ENCODE peak calls at places on chromosomes 16 and 17, in six cellular contexts. L, J, Y, V, H and S are unnamed samples.

GRCh38 chr16:68362952-68363846 is 52.4 kb downstream of the PRMT7 start:
- DNase-seq in L (no peak), J (no peak), Y (no peak), V (no peak), H (no peak), S (no peak)

GRCh38 chr17:82299452-82299851 is 18.0 kb downstream of the CD7 start:
- DNase-seq in L (no peak), J (no peak), Y (no peak), V (no peak), H (no peak), S (no peak)

GRCh38 chr17:77963441-77963840 is 4.9 kb downstream of the TNRC6C start:
- DNase-seq in L (peak; percentile 63), J (no peak), Y (peak; percentile 34), V (no peak), H (peak; percentile 50), S (no peak)

GRCh38 chr17:65261682-65262636 is 124.8 kb downstream of the RGS9 start:
- DNase-seq in L (no peak), J (no peak), Y (no peak), V (no peak), H (no peak), S (no peak)

GRCh38 chr17:58918072-58918471 is 162.4 kb downstream of the PPM1E start:
- DNase-seq in L (no peak), J (no peak), Y (no peak), V (no peak), H (no peak), S (no peak)

GRCh38 chr17:78966123-78966813 is 13.5 kb downstream of the LGALS3BP start:
- DNase-seq in L (no peak), J (no peak), Y (no peak), V (no peak), H (no peak), S (no peak)

GRCh38 chr16:81623365-81624102 is 155.6 kb upstream of the PLCG2 start:
- DNase-seq in L (peak; percentile 81), J (peak; percentile 73), Y (no peak), V (peak; percentile 57), H (no peak), S (no peak)

GRCh38 chr16:88705076-88705684 is 1.0 kb downstream of the RNF166 start:
- DNase-seq in L (no peak), J (no peak), Y (no peak), V (no peak), H (no peak), S (no peak)

GRCh38 chr17:5832886-5833285 is 237.3 kb upstream of the WSCD1 start:
- DNase-seq in L (no peak), J (peak; percentile 66), Y (no peak), V (no peak), H (no peak), S (no peak)

GRCh38 chr17:57342141-57342540 is 85.8 kb downstream of the MSI2 start:
- DNase-seq in L (no peak), J (no peak), Y (no peak), V (no peak), H (no peak), S (no peak)

GRCh38 chr17:28545787-28546415 is 6.5 kb downstream of the UNC119 start:
- DNase-seq in L (no peak), J (no peak), Y (no peak), V (no peak), H (no peak), S (no peak)

GRCh38 chr16:75860654-75861053 is 134.4 kb upstream of the CPHXL start:
- DNase-seq in L (no peak), J (no peak), Y (no peak), V (no peak), H (no peak), S (no peak)

GRCh38 chr17:39791296-39791992 is 53.7 kb downstream of the GRB7 start:
- DNase-seq in L (no peak), J (no peak), Y (no peak), V (no peak), H (no peak), S (no peak)

GRCh38 chr16:2483160-2483559 is 8.2 kb downstream of the TBC1D24 start:
- DNase-seq in L (no peak), J (no peak), Y (no peak), V (no peak), H (no peak), S (no peak)

DNA sequence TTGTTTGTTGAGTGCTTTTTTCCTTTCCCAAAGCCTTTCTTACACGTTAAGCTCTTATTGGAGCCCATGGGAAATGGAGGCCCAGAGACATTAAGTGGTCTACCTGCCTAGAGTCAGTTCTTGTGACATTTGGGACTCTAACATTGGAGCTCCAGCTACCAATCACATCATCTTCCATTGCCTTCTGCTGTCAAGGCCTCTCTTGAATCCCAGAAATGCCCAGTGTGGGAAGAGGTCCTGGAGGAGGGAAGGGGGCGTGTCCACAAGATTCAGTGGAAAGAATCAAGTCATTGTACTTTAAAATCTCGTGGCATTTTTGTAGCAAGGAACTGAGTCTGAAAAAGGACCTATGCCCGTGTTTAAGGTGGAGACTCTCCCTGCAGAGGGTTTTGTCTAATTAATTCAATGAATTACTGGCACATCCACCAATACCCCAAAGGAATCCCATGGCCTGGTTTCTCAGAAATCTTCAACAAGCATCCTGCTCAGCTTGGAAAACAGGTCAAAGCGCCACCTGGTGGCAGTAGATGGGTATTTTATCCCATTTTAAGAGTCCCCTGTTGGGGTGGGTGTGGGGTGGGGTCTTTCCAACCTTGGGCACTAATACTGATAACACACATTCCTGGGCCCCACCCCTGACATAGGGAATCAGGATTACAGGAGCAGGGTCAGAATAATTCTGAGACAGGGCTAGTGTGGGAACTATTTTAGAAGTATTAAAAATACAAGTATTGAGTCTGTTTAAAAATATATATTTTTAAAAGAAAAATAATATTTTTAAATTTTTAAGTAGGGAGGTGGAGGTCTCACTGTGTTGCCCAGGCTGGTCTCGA is 24.6 kb downstream of the GPT2 start:
- DNase-seq in L (peak; percentile 74), J (peak; percentile 60), Y (no peak), V (peak; percentile 47), H (peak; percentile 49), S (peak; percentile 43)
- TF ChIP-seq CTCF in L (peak; percentile 58), J (peak; percentile 90), Y (peak; percentile 60), V (peak; percentile 90), H (peak; percentile 51), S (peak; percentile 79)

DNA sequence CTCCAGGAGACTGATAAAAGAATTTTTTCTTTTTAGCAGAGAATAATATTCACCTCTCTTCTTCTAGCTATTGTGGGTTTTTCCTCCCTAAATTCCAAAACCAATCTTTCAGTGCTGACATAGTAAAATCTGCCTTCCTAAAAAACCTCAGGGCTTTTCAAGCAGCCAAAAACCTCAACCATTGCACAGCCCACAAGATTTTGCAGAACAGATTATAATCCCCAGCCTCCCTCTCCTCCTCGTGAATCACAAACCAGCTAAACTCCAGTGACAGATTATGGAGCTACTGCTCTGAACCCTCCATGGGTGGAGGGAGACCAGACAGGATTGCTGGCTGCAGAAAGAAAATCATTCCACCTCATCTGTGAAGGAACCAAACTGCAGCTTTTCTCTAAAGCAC is 341.6 kb downstream of the SOX9 start:
- DNase-seq in L (no peak), J (no peak), Y (no peak), V (no peak), H (no peak), S (no peak)
- H3K4me1 ChIP-seq in L (no peaks in the 10 kb centered on the region), J (peaks cover 97% of the 10 kb centered on the region), Y (peaks cover 13% of the 10 kb centered on the region), V (peaks cover 36% of the 10 kb centered on the region), H (no peaks in the 10 kb centered on the region), S (no peaks in the 10 kb centered on the region)

GRCh38 chr17:45111838-45112237 is 20.5 kb downstream of the PLCD3 start:
- DNase-seq in L (no peak), J (no peak), Y (no peak), V (no peak), H (no peak), S (no peak)
- H3K4me3 ChIP-seq in L (no peak overlapping the region), J (no peak overlapping the region), Y (no peak overlapping the region), V (no peak overlapping the region), H (no peak overlapping the region), S (no peak overlapping the region)

GRCh38 chr17:2003525-2003924 is 21.6 kb downstream of the RTN4RL1 start:
- DNase-seq in L (no peak), J (no peak), Y (no peak), V (no peak), H (no peak), S (no peak)
- TF ChIP-seq CTCF in L (no peak), J (no peak), Y (no peak), V (no peak), H (no peak), S (no peak)

GRCh38 chr16:27199747-27200146 is 3.6 kb upstream of the KDM8 start:
- DNase-seq in L (no peak), J (no peak), Y (no peak), V (no peak), H (no peak), S (no peak)

GRCh38 chr16:27204232-27204915 is 1.0 kb downstream of the KDM8 start:
- DNase-seq in L (no peak), J (no peak), Y (peak; percentile 46), V (no peak), H (no peak), S (no peak)

GRCh38 chr16:27202923-27203428 is 350 bp upstream of the KDM8 start:
- DNase-seq in L (no peak), J (no peak), Y (no peak), V (no peak), H (no peak), S (no peak)

GRCh38 chr16:27205436-27206065 is 2.2 kb downstream of the KDM8 start:
- DNase-seq in L (no peak), J (no peak), Y (no peak), V (no peak), H (no peak), S (no peak)

GRCh38 chr16:27203429-27204231 is at the start of gene KDM8:
- DNase-seq in L (peak; percentile 100), J (peak; percentile 98), Y (peak; percentile 99), V (peak; percentile 100), H (peak; percentile 100), S (peak; percentile 100)
- H3K4me1 ChIP-seq in L (peaks cover 8% of the 10 kb centered on the region), J (peaks cover 10% of the 10 kb centered on the region), Y (peaks cover 14% of the 10 kb centered on the region), V (peaks cover 33% of the 10 kb centered on the region), H (no peaks in the 10 kb centered on the region), S (peaks cover 36% of the 10 kb centered on the region)

DNA sequence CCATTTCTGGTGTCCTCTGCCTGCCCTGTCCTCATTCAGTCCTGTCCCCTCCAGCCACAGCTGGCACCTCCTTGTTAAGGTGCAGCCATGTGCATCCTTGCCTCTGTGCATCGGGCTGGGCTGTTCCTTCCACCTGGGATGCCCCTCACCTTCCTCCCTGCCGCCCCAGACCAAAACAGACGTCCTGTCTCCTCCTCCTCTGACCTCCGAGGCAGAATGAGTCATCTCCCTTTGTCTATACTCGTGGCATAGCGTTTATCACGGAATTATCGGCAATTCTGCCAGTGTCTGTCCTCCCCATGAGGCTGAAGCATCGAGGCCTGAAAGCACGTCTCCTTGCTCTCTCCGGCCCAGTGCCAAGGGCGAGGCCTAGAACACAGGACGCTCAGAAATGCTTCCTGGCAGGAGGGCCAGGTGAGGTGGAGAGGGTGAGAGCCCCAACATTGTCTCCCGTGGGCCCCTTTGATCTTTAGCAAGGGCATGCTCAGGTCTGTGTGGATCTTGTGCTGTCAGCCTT is 4.6 kb downstream of the RAI1 start:
- DNase-seq in L (peak; percentile 71), J (peak; percentile 67), Y (no peak), V (peak; percentile 81), H (peak; percentile 52), S (no peak)
- H3K4me3 ChIP-seq in L (no peak overlapping the region), J (peak overlapping the region; percentile 23), Y (no peak overlapping the region), V (peak overlapping the region; percentile 10), H (no peak overlapping the region), S (no peak overlapping the region)

GRCh38 chr17:54891176-54891821 is 9.4 kb upstream of the TOM1L1 start:
- DNase-seq in L (no peak), J (peak; percentile 80), Y (no peak), V (no peak), H (no peak), S (no peak)
- TF ChIP-seq CTCF in L (peak; percentile 36), J (peak; percentile 85), Y (no peak), V (peak; percentile 34), H (no peak), S (peak; percentile 22)

GRCh38 chr17:48559609-48560451 is 14.9 kb upstream of the HOXB2 start:
- DNase-seq in L (no peak), J (no peak), Y (no peak), V (no peak), H (no peak), S (no peak)
- H3K4me1 ChIP-seq in L (no peaks in the 10 kb centered on the region), J (peaks cover 23% of the 10 kb centered on the region), Y (no peaks in the 10 kb centered on the region), V (peaks cover 96% of the 10 kb centered on the region), H (peaks cover 11% of the 10 kb centered on the region), S (no peaks in the 10 kb centered on the region)